ENCODE peak calls at places on chromosome 2, in nine cellular contexts. One of them, this sample, is unnamed.
A peak's percentile ranks its signal among the peaks of the same experiment; 100 is the strongest.

GRCh38 chr2:23200460-23201113 is 184.4 kb upstream of the KLHL29 start:
- DNase-seq in RWPE1: no peak
- DNase-seq in spleen: no peak
- DNase-seq in HFFc6: no peak
- DNase-seq in fibroblast of pulmonary artery: no peak
- DNase-seq in fibroblast of lung: no peak
- DNase-seq in brain microvascular endothelial cell: no peak
- DNase-seq in fibroblast of the aortic adventitia: no peak
- DNase-seq in endothelial cell: no peak
- DNase-seq in this sample: no peak

GRCh38 chr2:73063909-73064875 is 7.3 kb downstream of the SFXN5 start:
- DNase-seq in RWPE1: peak; percentile 50
- DNase-seq in spleen: peak; percentile 34
- DNase-seq in HFFc6: peak; percentile 79
- DNase-seq in fibroblast of pulmonary artery: peak; percentile 78
- DNase-seq in fibroblast of lung: peak; percentile 90
- DNase-seq in brain microvascular endothelial cell: peak; percentile 73
- DNase-seq in fibroblast of the aortic adventitia: peak; percentile 83
- DNase-seq in endothelial cell: no peak
- DNase-seq in this sample: no peak

GRCh38 chr2:35410431-35411061 is 945.0 kb upstream of the CRIM1 start:
- DNase-seq in RWPE1: peak; percentile 34
- DNase-seq in spleen: peak; percentile 74
- DNase-seq in HFFc6: peak; percentile 19
- DNase-seq in fibroblast of pulmonary artery: peak; percentile 62
- DNase-seq in fibroblast of lung: peak; percentile 33
- DNase-seq in brain microvascular endothelial cell: peak; percentile 20
- DNase-seq in fibroblast of the aortic adventitia: peak; percentile 18
- DNase-seq in endothelial cell: peak; percentile 80
- DNase-seq in this sample: peak; percentile 55

GRCh38 chr2:208370881-208371633 is 35.5 kb upstream of the PTH2R start:
- DNase-seq in RWPE1: no peak
- DNase-seq in spleen: no peak
- DNase-seq in HFFc6: peak; percentile 17
- DNase-seq in fibroblast of pulmonary artery: peak; percentile 28
- DNase-seq in fibroblast of lung: peak; percentile 32
- DNase-seq in brain microvascular endothelial cell: no peak
- DNase-seq in fibroblast of the aortic adventitia: peak; percentile 23
- DNase-seq in endothelial cell: no peak
- DNase-seq in this sample: no peak

GRCh38 chr2:14716319-14716718 is 83.8 kb downstream of the LRATD1 start:
- DNase-seq in RWPE1: no peak
- DNase-seq in spleen: no peak
- DNase-seq in HFFc6: no peak
- DNase-seq in fibroblast of pulmonary artery: no peak
- DNase-seq in fibroblast of lung: no peak
- DNase-seq in brain microvascular endothelial cell: no peak
- DNase-seq in fibroblast of the aortic adventitia: no peak
- DNase-seq in endothelial cell: no peak
- DNase-seq in this sample: no peak

GRCh38 chr2:140589273-140589672 is 1541.5 kb downstream of the LRP1B start:
- DNase-seq in RWPE1: no peak
- DNase-seq in spleen: no peak
- DNase-seq in HFFc6: no peak
- DNase-seq in fibroblast of pulmonary artery: no peak
- DNase-seq in fibroblast of lung: peak; percentile 35
- DNase-seq in brain microvascular endothelial cell: peak; percentile 19
- DNase-seq in fibroblast of the aortic adventitia: peak; percentile 8
- DNase-seq in endothelial cell: no peak
- DNase-seq in this sample: no peak

GRCh38 chr2:226487573-226487972 is 312.0 kb downstream of the IRS1 start:
- DNase-seq in RWPE1: no peak
- DNase-seq in spleen: no peak
- DNase-seq in HFFc6: no peak
- DNase-seq in fibroblast of pulmonary artery: no peak
- DNase-seq in fibroblast of lung: peak; percentile 70
- DNase-seq in brain microvascular endothelial cell: no peak
- DNase-seq in fibroblast of the aortic adventitia: no peak
- DNase-seq in endothelial cell: no peak
- DNase-seq in this sample: no peak

GRCh38 chr2:160812830-160813505 is 319.4 kb upstream of the RBMS1 start:
- DNase-seq in RWPE1: no peak
- DNase-seq in spleen: no peak
- DNase-seq in HFFc6: no peak
- DNase-seq in fibroblast of pulmonary artery: no peak
- DNase-seq in fibroblast of lung: no peak
- DNase-seq in brain microvascular endothelial cell: no peak
- DNase-seq in fibroblast of the aortic adventitia: no peak
- DNase-seq in endothelial cell: no peak
- DNase-seq in this sample: no peak

GRCh38 chr2:75030218-75031009 is 72.0 kb downstream of the POLE4 start:
- DNase-seq in RWPE1: no peak
- DNase-seq in spleen: no peak
- DNase-seq in HFFc6: peak; percentile 6
- DNase-seq in fibroblast of pulmonary artery: no peak
- DNase-seq in fibroblast of lung: no peak
- DNase-seq in brain microvascular endothelial cell: no peak
- DNase-seq in fibroblast of the aortic adventitia: no peak
- DNase-seq in endothelial cell: no peak
- DNase-seq in this sample: no peak

GRCh38 chr2:213306320-213306942 is 22.2 kb downstream of the SPAG16 start:
- DNase-seq in RWPE1: no peak
- DNase-seq in spleen: no peak
- DNase-seq in HFFc6: peak; percentile 63
- DNase-seq in fibroblast of pulmonary artery: peak; percentile 76
- DNase-seq in fibroblast of lung: peak; percentile 73
- DNase-seq in brain microvascular endothelial cell: peak; percentile 60
- DNase-seq in fibroblast of the aortic adventitia: peak; percentile 90
- DNase-seq in endothelial cell: no peak
- DNase-seq in this sample: peak; percentile 21

GRCh38 chr2:230714122-230714453 is 1.4 kb downstream of the CAB39 start:
- DNase-seq in RWPE1: peak; percentile 77
- DNase-seq in spleen: no peak
- DNase-seq in HFFc6: peak; percentile 78
- DNase-seq in fibroblast of pulmonary artery: peak; percentile 80
- DNase-seq in fibroblast of lung: peak; percentile 79
- DNase-seq in brain microvascular endothelial cell: peak; percentile 66
- DNase-seq in fibroblast of the aortic adventitia: peak; percentile 73
- DNase-seq in endothelial cell: peak; percentile 10
- DNase-seq in this sample: peak; percentile 21

GRCh38 chr2:46650556-46651001 is 171.2 kb downstream of the TMEM247 start:
- DNase-seq in RWPE1: peak; percentile 57
- DNase-seq in spleen: no peak
- DNase-seq in HFFc6: peak; percentile 71
- DNase-seq in fibroblast of pulmonary artery: peak; percentile 94
- DNase-seq in fibroblast of lung: peak; percentile 74
- DNase-seq in brain microvascular endothelial cell: peak; percentile 73
- DNase-seq in fibroblast of the aortic adventitia: peak; percentile 94
- DNase-seq in endothelial cell: peak; percentile 70
- DNase-seq in this sample: peak; percentile 71

GRCh38 chr2:140643761-140644187 is 1487.0 kb downstream of the LRP1B start:
- DNase-seq in RWPE1: peak; percentile 25
- DNase-seq in spleen: no peak
- DNase-seq in HFFc6: no peak
- DNase-seq in fibroblast of pulmonary artery: peak; percentile 68
- DNase-seq in fibroblast of lung: peak; percentile 59
- DNase-seq in brain microvascular endothelial cell: peak; percentile 72
- DNase-seq in fibroblast of the aortic adventitia: peak; percentile 61
- DNase-seq in endothelial cell: no peak
- DNase-seq in this sample: no peak

GRCh38 chr2:120992791-120993555 is 257.3 kb downstream of the GLI2 start:
- DNase-seq in RWPE1: no peak
- DNase-seq in spleen: peak; percentile 51
- DNase-seq in HFFc6: no peak
- DNase-seq in fibroblast of pulmonary artery: no peak
- DNase-seq in fibroblast of lung: no peak
- DNase-seq in brain microvascular endothelial cell: no peak
- DNase-seq in fibroblast of the aortic adventitia: no peak
- DNase-seq in endothelial cell: no peak
- DNase-seq in this sample: no peak

GRCh38 chr2:96540136-96540535 is 3.6 kb downstream of the ARID5A start:
- DNase-seq in RWPE1: peak; percentile 66
- DNase-seq in spleen: no peak
- DNase-seq in HFFc6: peak; percentile 89
- DNase-seq in fibroblast of pulmonary artery: no peak
- DNase-seq in fibroblast of lung: peak; percentile 41
- DNase-seq in brain microvascular endothelial cell: no peak
- DNase-seq in fibroblast of the aortic adventitia: peak; percentile 41
- DNase-seq in endothelial cell: no peak
- DNase-seq in this sample: no peak

GRCh38 chr2:241061275-241061674 is 40.8 kb downstream of the MTERF4 start:
- DNase-seq in RWPE1: peak; percentile 18
- DNase-seq in spleen: no peak
- DNase-seq in HFFc6: peak; percentile 14
- DNase-seq in fibroblast of pulmonary artery: peak; percentile 86
- DNase-seq in fibroblast of lung: no peak
- DNase-seq in brain microvascular endothelial cell: no peak
- DNase-seq in fibroblast of the aortic adventitia: peak; percentile 56
- DNase-seq in endothelial cell: no peak
- DNase-seq in this sample: no peak

GRCh38 chr2:71460595-71461303 is 7.4 kb downstream of the DYSF start:
- DNase-seq in RWPE1: no peak
- DNase-seq in spleen: no peak
- DNase-seq in HFFc6: no peak
- DNase-seq in fibroblast of pulmonary artery: peak; percentile 54
- DNase-seq in fibroblast of lung: no peak
- DNase-seq in brain microvascular endothelial cell: no peak
- DNase-seq in fibroblast of the aortic adventitia: peak; percentile 30
- DNase-seq in endothelial cell: no peak
- DNase-seq in this sample: no peak

GRCh38 chr2:205937193-205937592 is 148.8 kb downstream of the INO80D start:
- DNase-seq in RWPE1: no peak
- DNase-seq in spleen: no peak
- DNase-seq in HFFc6: no peak
- DNase-seq in fibroblast of pulmonary artery: no peak
- DNase-seq in fibroblast of lung: no peak
- DNase-seq in brain microvascular endothelial cell: no peak
- DNase-seq in fibroblast of the aortic adventitia: no peak
- DNase-seq in endothelial cell: no peak
- DNase-seq in this sample: no peak

GRCh38 chr2:205930209-205930608 is 155.8 kb downstream of the INO80D start:
- DNase-seq in RWPE1: no peak
- DNase-seq in spleen: no peak
- DNase-seq in HFFc6: peak; percentile 19
- DNase-seq in fibroblast of pulmonary artery: peak; percentile 86
- DNase-seq in fibroblast of lung: peak; percentile 48
- DNase-seq in brain microvascular endothelial cell: no peak
- DNase-seq in fibroblast of the aortic adventitia: peak; percentile 1
- DNase-seq in endothelial cell: no peak
- DNase-seq in this sample: no peak

GRCh38 chr2:205931388-205931787 is 154.6 kb downstream of the INO80D start:
- DNase-seq in RWPE1: no peak
- DNase-seq in spleen: no peak
- DNase-seq in HFFc6: peak; percentile 28
- DNase-seq in fibroblast of pulmonary artery: no peak
- DNase-seq in fibroblast of lung: no peak
- DNase-seq in brain microvascular endothelial cell: no peak
- DNase-seq in fibroblast of the aortic adventitia: peak; percentile 7
- DNase-seq in endothelial cell: no peak
- DNase-seq in this sample: no peak

GRCh38 chr2:205936446-205936845 is 149.5 kb downstream of the INO80D start:
- DNase-seq in RWPE1: no peak
- DNase-seq in spleen: no peak
- DNase-seq in HFFc6: no peak
- DNase-seq in fibroblast of pulmonary artery: no peak
- DNase-seq in fibroblast of lung: no peak
- DNase-seq in brain microvascular endothelial cell: no peak
- DNase-seq in fibroblast of the aortic adventitia: no peak
- DNase-seq in endothelial cell: no peak
- DNase-seq in this sample: no peak

DNA sequence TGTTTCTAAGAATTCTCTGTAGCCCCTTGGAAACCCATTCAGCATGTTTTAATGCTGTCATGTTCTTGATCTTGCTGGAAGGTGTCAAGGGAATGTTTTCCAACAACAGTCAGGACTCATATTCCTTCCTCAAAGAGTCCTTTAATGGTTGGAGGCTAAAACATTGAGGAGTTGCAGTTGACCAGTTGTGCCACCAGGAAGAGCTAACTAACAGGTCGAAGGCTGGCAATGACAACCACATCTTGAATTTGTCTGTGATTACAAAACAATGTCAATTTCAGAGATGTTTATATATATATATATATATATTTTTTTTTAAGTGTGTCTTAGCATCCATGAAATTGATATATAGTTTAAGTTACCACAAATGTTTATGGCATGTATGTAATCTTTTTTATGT is 151.5 kb downstream of the INO80D start:
- DNase-seq in RWPE1: no peak
- DNase-seq in spleen: no peak
- DNase-seq in HFFc6: peak; percentile 11
- DNase-seq in fibroblast of pulmonary artery: peak; percentile 22
- DNase-seq in fibroblast of lung: no peak
- DNase-seq in brain microvascular endothelial cell: no peak
- DNase-seq in fibroblast of the aortic adventitia: peak; percentile 2
- DNase-seq in endothelial cell: no peak
- DNase-seq in this sample: peak; percentile 24
- TF ChIP-seq CTCF in RWPE1: no peak
- TF ChIP-seq CTCF in spleen: no peak
- TF ChIP-seq CTCF in HFFc6: peak; percentile 54
- TF ChIP-seq CTCF in fibroblast of pulmonary artery: peak; percentile 19
- TF ChIP-seq CTCF in fibroblast of lung: peak; percentile 22
- TF ChIP-seq CTCF in brain microvascular endothelial cell: peak; percentile 55
- TF ChIP-seq CTCF in fibroblast of the aortic adventitia: no peak
- TF ChIP-seq CTCF in endothelial cell: no peak
- TF ChIP-seq CTCF in this sample: peak; percentile 15

GRCh38 chr2:198400999-198401398 is 596.6 kb downstream of the PLCL1 start:
- DNase-seq in RWPE1: no peak
- DNase-seq in spleen: no peak
- DNase-seq in HFFc6: no peak
- DNase-seq in fibroblast of pulmonary artery: no peak
- DNase-seq in fibroblast of lung: no peak
- DNase-seq in brain microvascular endothelial cell: no peak
- DNase-seq in fibroblast of the aortic adventitia: no peak
- DNase-seq in endothelial cell: no peak
- DNase-seq in this sample: no peak

GRCh38 chr2:198401644-198402043 is 597.3 kb downstream of the PLCL1 start:
- DNase-seq in RWPE1: no peak
- DNase-seq in spleen: no peak
- DNase-seq in HFFc6: no peak
- DNase-seq in fibroblast of pulmonary artery: no peak
- DNase-seq in fibroblast of lung: no peak
- DNase-seq in brain microvascular endothelial cell: no peak
- DNase-seq in fibroblast of the aortic adventitia: no peak
- DNase-seq in endothelial cell: no peak
- DNase-seq in this sample: no peak
- TF ChIP-seq CTCF in RWPE1: no peak
- TF ChIP-seq CTCF in spleen: no peak
- TF ChIP-seq CTCF in HFFc6: no peak
- TF ChIP-seq CTCF in fibroblast of pulmonary artery: no peak
- TF ChIP-seq CTCF in fibroblast of lung: no peak
- TF ChIP-seq CTCF in brain microvascular endothelial cell: no peak
- TF ChIP-seq CTCF in fibroblast of the aortic adventitia: no peak
- TF ChIP-seq CTCF in endothelial cell: no peak
- TF ChIP-seq CTCF in this sample: no peak

GRCh38 chr2:216008387-216008786 is 5.0 kb downstream of the MREG start:
- DNase-seq in RWPE1: no peak
- DNase-seq in spleen: no peak
- DNase-seq in HFFc6: no peak
- DNase-seq in fibroblast of pulmonary artery: no peak
- DNase-seq in fibroblast of lung: no peak
- DNase-seq in brain microvascular endothelial cell: no peak
- DNase-seq in fibroblast of the aortic adventitia: no peak
- DNase-seq in endothelial cell: no peak
- DNase-seq in this sample: no peak
- TF ChIP-seq CTCF in RWPE1: no peak
- TF ChIP-seq CTCF in spleen: no peak
- TF ChIP-seq CTCF in HFFc6: no peak
- TF ChIP-seq CTCF in fibroblast of pulmonary artery: no peak
- TF ChIP-seq CTCF in fibroblast of lung: no peak
- TF ChIP-seq CTCF in brain microvascular endothelial cell: peak; percentile 20
- TF ChIP-seq CTCF in fibroblast of the aortic adventitia: no peak
- TF ChIP-seq CTCF in endothelial cell: no peak
- TF ChIP-seq CTCF in this sample: no peak

GRCh38 chr2:205995260-205995659 is 90.7 kb downstream of the INO80D start:
- DNase-seq in RWPE1: no peak
- DNase-seq in spleen: no peak
- DNase-seq in HFFc6: no peak
- DNase-seq in fibroblast of pulmonary artery: no peak
- DNase-seq in fibroblast of lung: no peak
- DNase-seq in brain microvascular endothelial cell: no peak
- DNase-seq in fibroblast of the aortic adventitia: no peak
- DNase-seq in endothelial cell: no peak
- DNase-seq in this sample: no peak
- TF ChIP-seq CTCF in RWPE1: no peak
- TF ChIP-seq CTCF in spleen: no peak
- TF ChIP-seq CTCF in HFFc6: peak; percentile 56
- TF ChIP-seq CTCF in fibroblast of pulmonary artery: peak; percentile 21
- TF ChIP-seq CTCF in fibroblast of lung: peak; percentile 15
- TF ChIP-seq CTCF in brain microvascular endothelial cell: peak; percentile 13
- TF ChIP-seq CTCF in fibroblast of the aortic adventitia: no peak
- TF ChIP-seq CTCF in endothelial cell: no peak
- TF ChIP-seq CTCF in this sample: no peak